ENCODE peak calls at places on chromosome 12, in seven cellular contexts. E is fibroblast of lung, J is AG09309, A is hepatocyte, X is astrocyte of the spinal cord, S is foreskin fibroblast, Q is IMR-90. K is an unnamed sample.

GRCh38 chr12:128069359-128069997 is 197.5 kb upstream of the TMEM132C start:
- DNase-seq in X (peak; percentile 68), J (peak; percentile 54), E (peak; percentile 65), A (peak; percentile 77), S (peak; percentile 69), Q (peak; percentile 33), K (peak; percentile 46)

GRCh38 chr12:52367876-52368275 is 595 bp upstream of the KRT85 start:
- DNase-seq in J (no peak), S (no peak), X (no peak), E (no peak), Q (no peak), A (no peak), K (no peak)

GRCh38 chr12:69068431-69068830 is 135.5 kb upstream of the CPM start:
- DNase-seq in X (peak; percentile 53), J (no peak), A (peak; percentile 46), E (peak; percentile 68), Q (peak; percentile 53), S (peak; percentile 63), K (no peak)

GRCh38 chr12:110176745-110177144 is 52.6 kb downstream of the IFT81 start:
- DNase-seq in J (peak; percentile 10), Q (peak; percentile 59), A (peak; percentile 12), E (peak; percentile 31), X (peak; percentile 44), S (peak; percentile 71), K (no peak)

GRCh38 chr12:92183575-92183974 is 37.9 kb upstream of the BTG1 start:
- DNase-seq in S (no peak), E (no peak), Q (no peak), J (no peak), X (no peak), A (no peak), K (no peak)

GRCh38 chr12:47032644-47033043 is 46.8 kb upstream of the PCED1B start:
- DNase-seq in S (peak; percentile 73), Q (peak; percentile 77), J (peak; percentile 44), X (peak; percentile 81), E (peak; percentile 66), A (peak; percentile 72), K (no peak)

GRCh38 chr12:88946377-88946997 is 366.2 kb upstream of the KITLG start:
- DNase-seq in J (peak; percentile 76), E (peak; percentile 88), Q (peak; percentile 78), S (peak; percentile 71), X (peak; percentile 75), A (no peak), K (peak; percentile 56)

GRCh38 chr12:66603458-66603857 is 75.4 kb downstream of the GRIP1 start:
- DNase-seq in X (no peak), S (no peak), E (no peak), A (peak; percentile 20), Q (no peak), J (no peak), K (no peak)

GRCh38 chr12:3204143-3204542 is 127.0 kb downstream of the TSPAN9 start:
- DNase-seq in E (no peak), A (no peak), Q (no peak), X (no peak), J (no peak), S (no peak), K (no peak)

GRCh38 chr12:123388948-123389559 is 5.1 kb downstream of the KMT5A start:
- DNase-seq in Q (no peak), E (no peak), X (no peak), J (no peak), S (no peak), A (no peak), K (no peak)
- H3K4me3 ChIP-seq in Q (peak overlapping the region; percentile 78), E (peak overlapping the region; percentile 63), X (peak overlapping the region; percentile 58), J (peak overlapping the region; percentile 44), S (peak overlapping the region; percentile 71), A (peak overlapping the region; percentile 70), K (peak overlapping the region; percentile 70)

GRCh38 chr12:130967631-130968030 is 13.9 kb downstream of the ADGRD1 start:
- DNase-seq in A (no peak), E (no peak), S (no peak), Q (no peak), J (no peak), X (no peak), K (no peak)
- TF ChIP-seq CTCF in A (no peak), E (no peak), S (no peak), Q (no peak), J (no peak), X (no peak), K (no peak)

GRCh38 chr12:122966743-122967058 is 438 bp upstream of the ABCB9 start:
- DNase-seq in A (no peak), J (no peak), S (no peak), X (no peak), E (no peak), Q (no peak), K (no peak)

GRCh38 chr12:122965356-122965755 is 907 bp downstream of the ABCB9 start:
- DNase-seq in X (no peak), S (no peak), A (no peak), J (no peak), Q (no peak), E (no peak), K (no peak)

GRCh38 chr12:122965851-122966742 is at the start of gene ABCB9:
- DNase-seq in Q (peak; percentile 86), S (peak; percentile 95), X (peak; percentile 86), E (peak; percentile 83), J (peak; percentile 29), A (peak; percentile 98), K (no peak)

GRCh38 chr12:122963928-122964240 is 2.4 kb downstream of the ABCB9 start:
- DNase-seq in J (no peak), X (peak; percentile 24), A (no peak), S (peak; percentile 45), Q (peak; percentile 59), E (peak; percentile 64), K (no peak)

DNA sequence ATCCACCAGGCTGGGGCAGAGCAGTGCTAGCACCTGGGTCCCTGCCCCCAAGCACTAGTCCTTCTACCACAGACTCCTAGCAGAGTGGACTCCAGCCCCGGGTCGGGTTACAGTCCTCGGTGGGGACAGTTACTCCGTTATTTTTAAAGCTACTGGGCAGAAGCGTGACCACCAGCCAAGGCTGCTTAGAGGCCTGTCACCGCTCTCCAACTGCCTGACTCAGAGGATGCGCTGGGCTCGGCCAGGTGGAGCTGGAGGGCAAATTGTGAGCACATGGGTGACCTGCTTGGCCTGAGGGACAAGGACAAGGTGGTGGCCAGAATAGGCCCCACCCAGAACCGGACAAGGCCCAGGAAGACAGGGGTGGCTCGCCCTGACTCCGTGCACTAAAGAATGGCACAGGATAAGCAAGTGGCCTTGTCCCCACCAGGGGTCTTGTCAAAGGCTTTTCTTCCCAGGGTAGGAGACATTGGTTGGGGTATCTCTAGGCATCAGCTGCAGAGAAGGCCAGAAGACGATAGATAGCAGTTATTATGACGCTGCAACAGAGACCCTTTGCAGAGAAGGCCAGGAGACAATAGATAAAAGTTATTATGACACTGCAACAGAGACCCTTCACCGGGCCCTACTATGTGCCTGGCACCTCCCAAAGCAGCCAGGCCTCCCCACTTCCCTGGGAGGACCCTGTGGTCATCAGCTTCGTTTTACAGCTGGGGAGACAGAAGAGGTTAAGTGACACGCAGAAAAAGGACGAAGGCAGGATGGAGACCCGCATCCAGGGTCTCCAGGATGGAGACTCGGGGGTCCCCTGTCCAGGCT is 1.6 kb downstream of the ABCB9 start:
- DNase-seq in A (no peak), X (no peak), E (no peak), J (no peak), Q (no peak), S (no peak), K (no peak)
- H3K4me3 ChIP-seq in A (no peak overlapping the region), X (no peak overlapping the region), E (no peak overlapping the region), J (no peak overlapping the region), Q (no peak overlapping the region), S (peak overlapping the region; percentile 77), K (peak overlapping the region; percentile 88)

DNA sequence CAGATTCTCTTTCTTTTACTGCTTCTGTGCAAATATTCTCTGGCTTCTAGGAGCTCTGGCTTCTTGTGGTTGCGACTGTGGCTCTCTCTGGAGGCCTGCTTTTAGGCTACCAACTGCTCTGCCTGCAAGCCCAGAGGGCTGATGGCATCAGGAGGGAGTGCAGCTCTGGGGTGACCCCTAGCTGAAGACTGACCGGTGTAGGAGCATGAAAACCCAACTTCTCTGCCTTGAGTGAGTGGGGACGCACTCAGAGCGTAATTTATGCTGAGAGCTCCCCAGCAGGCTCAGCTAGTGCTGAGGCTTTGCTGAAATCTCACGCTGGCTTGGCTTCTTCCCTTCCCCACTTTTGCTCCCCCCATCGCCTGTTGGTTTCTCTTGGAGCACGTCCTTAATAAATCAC is 29.9 kb upstream of the RBM19 start:
- DNase-seq in S (peak; percentile 18), J (no peak), A (no peak), X (no peak), Q (no peak), E (no peak), K (no peak)
- TF ChIP-seq CTCF in S (peak; percentile 5), J (no peak), A (no peak), X (no peak), Q (no peak), E (no peak), K (peak; percentile 1)

GRCh38 chr12:104604070-104604994 is 147.6 kb downstream of the CHST11 start:
- DNase-seq in S (peak; percentile 97), Q (peak; percentile 96), A (peak; percentile 83), J (peak; percentile 90), E (peak; percentile 98), X (peak; percentile 94), K (peak; percentile 85)
- H3K4me3 ChIP-seq in S (no peak overlapping the region), Q (no peak overlapping the region), A (no peak overlapping the region), J (no peak overlapping the region), E (no peak overlapping the region), X (no peak overlapping the region), K (peak overlapping the region; percentile 29)

GRCh38 chr12:42589465-42590323 is at the start of gene PRICKLE1:
- DNase-seq in X (peak; percentile 74), E (peak; percentile 81), J (no peak), A (peak; percentile 75), Q (peak; percentile 60), S (peak; percentile 86), K (no peak)

GRCh38 chr12:42587564-42588307 is 1.8 kb downstream of the PRICKLE1 start:
- DNase-seq in A (peak; percentile 19), E (no peak), X (no peak), S (peak; percentile 42), J (no peak), Q (peak; percentile 16), K (no peak)

GRCh38 chr12:42588981-42589464 is 523 bp downstream of the PRICKLE1 start:
- DNase-seq in E (no peak), X (peak; percentile 37), A (peak; percentile 73), S (peak; percentile 77), Q (peak; percentile 38), J (no peak), K (no peak)

GRCh38 chr12:42588308-42588836 is 1.2 kb downstream of the PRICKLE1 start:
- DNase-seq in Q (peak; percentile 34), A (peak; percentile 37), J (no peak), S (peak; percentile 64), E (no peak), X (no peak), K (no peak)

DNA sequence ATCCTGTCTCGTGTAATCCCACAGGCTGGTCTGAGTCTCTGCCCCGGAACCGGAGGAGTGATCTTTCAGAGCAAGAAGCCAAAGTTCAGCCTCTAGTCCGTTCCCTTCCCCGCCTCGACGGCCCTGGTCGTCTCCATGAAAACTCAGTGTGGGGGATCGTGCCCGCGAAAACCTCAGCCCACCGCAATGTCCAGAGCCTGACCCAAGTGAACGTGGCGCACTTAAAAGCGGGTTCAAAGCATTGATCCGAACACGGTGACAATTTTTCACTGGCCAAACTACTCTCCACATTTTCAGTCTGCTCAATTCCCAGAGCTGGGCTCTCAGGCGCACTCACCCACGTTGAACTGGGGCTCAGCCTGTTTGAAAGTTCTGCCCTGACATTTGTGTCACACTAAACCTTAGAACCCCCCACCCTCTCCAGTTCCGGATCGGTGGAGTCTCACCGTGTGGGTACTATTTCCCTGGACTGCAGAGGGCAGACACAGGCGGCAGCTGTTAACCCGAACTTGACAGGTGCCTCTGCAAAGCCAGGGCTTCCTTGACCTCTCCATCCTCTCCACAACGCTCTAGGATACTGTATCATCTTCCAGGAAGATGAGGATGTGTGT is 883 bp upstream of the PRICKLE1 start:
- DNase-seq in E (peak; percentile 40), S (peak; percentile 61), A (peak; percentile 30), J (no peak), X (no peak), Q (no peak), K (no peak)
- TF ChIP-seq CTCF in E (peak; percentile 4), S (no peak), A (peak; percentile 12), J (peak; percentile 8), X (no peak), Q (no peak), K (no peak)

K was measured in AG04449.